ENCODE peak calls at places on chromosome 9, in seven cellular contexts. O is activated T-cell treated with anti-CD3 and anti-CD28 coated beads for 1 hour; I is stomach; B is stimulated activated CD4-positive, alpha-beta T cell treated with anti-CD3 and anti-CD28 coated beads, Interleukin-1b, Interleukin-23, amount 100 ng/mL, for 24 hours; N is foreskin keratinocyte; W is T-helper 2 cell; M is RPMI7951. Q is an unnamed sample.

GRCh38 chr9:89000281-89000875 is 9.1 kb downstream of the S1PR3 start:
- DNase-seq in O (no peak), I (no peak), B (no peak), N (no peak), W (no peak), M (no peak), Q (no peak)

GRCh38 chr9:132896906-132897305 is 18.2 kb downstream of the SPACA9 start:
- DNase-seq in O (no peak), I (no peak), B (no peak), N (no peak), W (no peak), M (no peak), Q (no peak)

GRCh38 chr9:136926749-136927148 is 17.8 kb downstream of the FBXW5 start:
- DNase-seq in O (no peak), I (no peak), B (no peak), N (no peak), W (no peak), M (no peak), Q (no peak)

GRCh38 chr9:92425578-92425977 is 1.3 kb upstream of the OMD start:
- DNase-seq in O (no peak), I (no peak), B (no peak), N (no peak), W (no peak), M (peak), Q (no peak)

GRCh38 chr9:95729066-95729465 is 146.4 kb upstream of the ERCC6L2 start:
- DNase-seq in O (no peak), I (no peak), B (no peak), N (no peak), W (no peak), M (no peak), Q (no peak)

GRCh38 chr9:126125177-126125576 is 201.5 kb upstream of the MVB12B start:
- DNase-seq in O (no peak), I (no peak), B (no peak), N (no peak), W (no peak), M (no peak), Q (no peak)

GRCh38 chr9:112233769-112234168 is 58.7 kb upstream of the SUSD1 start:
- DNase-seq in O (no peak), I (no peak), B (no peak), N (peak), W (no peak), M (no peak), Q (no peak)

GRCh38 chr9:93321220-93321610 is 130.3 kb upstream of the FAM120A start:
- DNase-seq in O (no peak), I (no peak), B (no peak), N (no peak), W (no peak), M (no peak), Q (no peak)

GRCh38 chr9:35827486-35827885 is 1.0 kb downstream of the FAM221B start:
- DNase-seq in O (no peak), I (no peak), B (no peak), N (no peak), W (no peak), M (peak), Q (no peak)

GRCh38 chr9:90901933-90902332 is 100.3 kb downstream of the SYK start:
- DNase-seq in O (no peak), I (no peak), B (no peak), N (no peak), W (no peak), M (no peak), Q (no peak)

Q was measured in effector memory CD8-positive, alpha-beta T cell.